ENCODE peak calls at places on chromosomes 11 and 22, in seven cellular contexts. E, I, N, M, F, S and U are unnamed samples. For H3K4me1, the result is how much of the 10 kb centered on the place peaks cover.

GRCh38 chr11:93020248-93021088 is 51.0 kb downstream of the MTNR1B start:
- DNase-seq in E (no peak), I (no peak), N (peak), M (no peak), F (no peak), S (no peak), U (no peak)

GRCh38 chr11:7418061-7418460 is 67.2 kb upstream of the OLFML1 start:
- DNase-seq in E (no peak), I (no peak), N (no peak), M (no peak), F (no peak), S (no peak), U (no peak)

GRCh38 chr11:93034031-93034430 is 64.6 kb downstream of the MTNR1B start:
- DNase-seq in E (no peak), I (no peak), N (no peak), M (no peak), F (no peak), S (no peak), U (peak)

GRCh38 chr11:107969219-107969618 is 39.5 kb upstream of the CUL5 start:
- DNase-seq in E (no peak), I (no peak), N (peak), M (no peak), F (no peak), S (no peak), U (no peak)

GRCh38 chr22:20889025-20889704 is 28.0 kb upstream of the CRKL start:
- DNase-seq in E (no peak), I (no peak), N (no peak), M (no peak), F (no peak), S (no peak), U (no peak)

GRCh38 chr22:26484360-26484706 is 656 bp downstream of the SRRD start:
- DNase-seq in E (no peak), I (no peak), N (no peak), M (no peak), F (no peak), S (no peak), U (no peak)

GRCh38 chr22:44398791-44399190 is 86.0 kb upstream of the SHISAL1 start:
- DNase-seq in E (peak), I (peak), N (no peak), M (no peak), F (no peak), S (peak), U (no peak)

GRCh38 chr22:28181332-28181731 is 262.3 kb upstream of the PITPNB start:
- DNase-seq in E (no peak), I (no peak), N (no peak), M (no peak), F (no peak), S (no peak), U (no peak)

GRCh38 chr22:26444777-26445176 is 15.7 kb downstream of the ASPHD2 start:
- DNase-seq in E (no peak), I (no peak), N (no peak), M (no peak), F (no peak), S (no peak), U (no peak)

GRCh38 chr11:114036156-114036811 is 23.2 kb upstream of the ZBTB16 start:
- DNase-seq in E (peak), I (peak), N (peak), M (peak), F (peak), S (peak), U (peak)

GRCh38 chr11:28400236-28401100 is 292.3 kb downstream of the METTL15 start:
- DNase-seq in E (no peak), I (no peak), N (no peak), M (no peak), F (no peak), S (no peak), U (no peak)

GRCh38 chr11:66851698-66852465 is 5.0 kb upstream of the LRFN4 start:
- DNase-seq in E (peak), I (peak), N (no peak), M (peak), F (peak), S (peak), U (no peak)

GRCh38 chr11:11344045-11344444 is 9.0 kb downstream of the CSNK2A3 start:
- DNase-seq in E (no peak), I (no peak), N (no peak), M (no peak), F (no peak), S (no peak), U (no peak)

GRCh38 chr11:101715281-101715680 is 131.5 kb upstream of the TRPC6 start:
- DNase-seq in E (no peak), I (no peak), N (no peak), M (no peak), F (no peak), S (no peak), U (no peak)

GRCh38 chr22:17213976-17214375 is 5.3 kb downstream of the ADA2 start:
- DNase-seq in E (peak), I (no peak), N (no peak), M (no peak), F (peak), S (peak), U (peak)

GRCh38 chr11:17746096-17746495 is 11.5 kb downstream of the KCNC1 start:
- DNase-seq in E (no peak), I (no peak), N (no peak), M (peak), F (peak), S (no peak), U (no peak)

GRCh38 chr22:46002757-46003270 is 25.9 kb upstream of the WNT7B start:
- DNase-seq in E (no peak), I (no peak), N (peak), M (peak), F (peak), S (no peak), U (no peak)

GRCh38 chr22:42343551-42344081 is 73.2 kb upstream of the TCF20 start:
- DNase-seq in E (no peak), I (no peak), N (no peak), M (peak), F (no peak), S (no peak), U (no peak)

GRCh38 chr11:1504164-1504563 is 17.6 kb upstream of the MOB2 start:
- DNase-seq in E (no peak), I (peak), N (no peak), M (no peak), F (no peak), S (no peak), U (no peak)

GRCh38 chr11:42544726-42545125 is 767.1 kb upstream of the API5 start:
- DNase-seq in E (no peak), I (no peak), N (no peak), M (no peak), F (no peak), S (no peak), U (no peak)

GRCh38 chr11:130534525-130534924 is 86.1 kb downstream of the ADAMTS15 start:
- DNase-seq in E (no peak), I (no peak), N (no peak), M (no peak), F (no peak), S (no peak), U (no peak)

GRCh38 chr11:90204832-90205646 is 17.8 kb downstream of the CHORDC1 start:
- DNase-seq in E (no peak), I (no peak), N (peak), M (no peak), F (no peak), S (no peak), U (no peak)

GRCh38 chr22:25903294-25903693 is 161.3 kb downstream of the MYO18B start:
- DNase-seq in E (no peak), I (peak), N (no peak), M (no peak), F (no peak), S (peak), U (no peak)

GRCh38 chr11:14331476-14332136 is 27.4 kb downstream of the RRAS2 start:
- DNase-seq in E (no peak), I (no peak), N (no peak), M (no peak), F (no peak), S (no peak), U (no peak)

GRCh38 chr11:77471520-77472234 is 2.2 kb downstream of the PAK1 start:
- DNase-seq in E (peak), I (no peak), N (peak), M (no peak), F (no peak), S (no peak), U (peak)

GRCh38 chr11:90242894-90243416 is 20.1 kb upstream of the CHORDC1 start:
- DNase-seq in E (no peak), I (no peak), N (no peak), M (no peak), F (no peak), S (no peak), U (no peak)

GRCh38 chr11:46438211-46438610 is 46.6 kb upstream of the CHRM4 start:
- DNase-seq in E (no peak), I (no peak), N (no peak), M (no peak), F (no peak), S (no peak), U (no peak)

GRCh38 chr22:42942351-42942750 is 72.6 kb downstream of the PACSIN2 start:
- DNase-seq in E (no peak), I (no peak), N (no peak), M (no peak), F (no peak), S (no peak), U (no peak)

GRCh38 chr11:73466643-73467042 is 90.4 kb downstream of the RELT start:
- DNase-seq in E (no peak), I (no peak), N (no peak), M (no peak), F (no peak), S (no peak), U (no peak)

GRCh38 chr11:73464347-73464746 is 88.1 kb downstream of the RELT start:
- DNase-seq in E (no peak), I (no peak), N (no peak), M (no peak), F (no peak), S (no peak), U (no peak)

GRCh38 chr11:73467505-73467904 is 91.3 kb downstream of the RELT start:
- DNase-seq in E (no peak), I (no peak), N (no peak), M (no peak), F (no peak), S (no peak), U (no peak)

GRCh38 chr11:73463359-73463758 is 87.2 kb downstream of the RELT start:
- DNase-seq in E (no peak), I (no peak), N (no peak), M (no peak), F (no peak), S (no peak), U (no peak)

GRCh38 chr11:73465019-73465675 is 88.9 kb downstream of the RELT start:
- DNase-seq in E (no peak), I (no peak), N (no peak), M (no peak), F (no peak), S (no peak), U (no peak)
- TF ChIP-seq EP300 in E (no peak), I (no peak), N (no peak), M (no peak), F (no peak), S (no peak), U (no peak)

GRCh38 chr11:111836766-111837165 is 34.6 kb downstream of the ALG9 start:
- DNase-seq in E (no peak), I (no peak), N (no peak), M (no peak), F (no peak), S (no peak), U (no peak)
- H3K4me1 ChIP-seq in E (under half), I (under half), N (under half), M (under half), F (under half), S (under half), U (under half)

DNA sequence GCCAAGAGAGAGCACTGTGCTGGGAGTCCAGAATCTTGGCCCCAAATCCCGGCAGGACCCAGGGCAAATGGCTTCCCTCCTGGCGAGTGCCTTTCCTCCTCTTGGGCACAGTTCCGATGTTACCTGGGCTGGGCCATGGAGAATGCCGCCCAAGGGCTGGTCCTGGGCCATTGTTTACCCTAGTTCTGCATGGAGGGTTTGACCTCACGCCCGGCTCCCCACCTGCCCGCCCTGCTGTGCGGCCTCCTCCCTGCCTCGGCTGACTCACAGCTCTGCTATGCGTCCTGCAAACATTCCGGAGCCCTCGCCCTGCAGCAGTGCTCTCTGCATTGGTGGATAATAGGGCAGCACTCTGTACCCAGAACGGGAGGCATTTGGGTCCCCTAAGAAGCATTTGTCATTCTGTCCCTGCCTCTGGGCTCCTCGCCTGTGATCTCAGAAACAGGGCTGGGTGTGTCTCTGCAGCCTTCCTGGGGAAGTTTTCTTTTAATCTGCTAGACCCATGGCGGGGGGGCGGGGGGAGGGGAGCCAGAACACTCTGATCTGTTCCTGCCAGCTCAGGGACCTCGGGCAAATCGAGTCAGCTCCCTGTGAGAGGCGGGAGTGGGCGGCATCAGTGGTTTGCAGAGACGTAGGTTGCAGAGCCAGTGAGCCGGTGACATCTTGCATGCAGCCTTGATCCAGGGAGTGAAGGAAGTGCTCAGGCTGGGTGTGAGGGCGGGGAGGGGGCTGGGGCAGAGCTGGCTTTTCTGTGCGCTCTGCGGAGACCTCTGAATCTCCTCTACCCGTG is 32.9 kb upstream of the SMIM38 start:
- DNase-seq in E (peak), I (peak), N (peak), M (peak), F (no peak), S (peak), U (peak)
- TF ChIP-seq EP300 in E (peak), I (no peak), N (peak), M (no peak), F (no peak), S (peak), U (no peak)

GRCh38 chr22:50189184-50189848 is 3.6 kb downstream of the TRABD start:
- DNase-seq in E (peak), I (peak), N (no peak), M (peak), F (no peak), S (no peak), U (peak)

GRCh38 chr22:50190182-50190951 is 4.7 kb downstream of the TRABD start:
- DNase-seq in E (peak), I (peak), N (peak), M (peak), F (peak), S (peak), U (peak)

GRCh38 chr22:50186789-50187523 is 1.2 kb downstream of the TRABD start:
- DNase-seq in E (peak), I (peak), N (no peak), M (peak), F (no peak), S (no peak), U (peak)

GRCh38 chr22:50189849-50190181 is 4.1 kb downstream of the TRABD start:
- DNase-seq in E (peak), I (no peak), N (no peak), M (peak), F (no peak), S (no peak), U (no peak)

GRCh38 chr22:50188356-50188755 is 2.6 kb downstream of the TRABD start:
- DNase-seq in E (no peak), I (peak), N (no peak), M (peak), F (no peak), S (no peak), U (no peak)
- H3K4me1 ChIP-seq in E (half or more), I (half or more), N (under half), M (under half), F (half or more), S (under half), U (half or more)

DNA sequence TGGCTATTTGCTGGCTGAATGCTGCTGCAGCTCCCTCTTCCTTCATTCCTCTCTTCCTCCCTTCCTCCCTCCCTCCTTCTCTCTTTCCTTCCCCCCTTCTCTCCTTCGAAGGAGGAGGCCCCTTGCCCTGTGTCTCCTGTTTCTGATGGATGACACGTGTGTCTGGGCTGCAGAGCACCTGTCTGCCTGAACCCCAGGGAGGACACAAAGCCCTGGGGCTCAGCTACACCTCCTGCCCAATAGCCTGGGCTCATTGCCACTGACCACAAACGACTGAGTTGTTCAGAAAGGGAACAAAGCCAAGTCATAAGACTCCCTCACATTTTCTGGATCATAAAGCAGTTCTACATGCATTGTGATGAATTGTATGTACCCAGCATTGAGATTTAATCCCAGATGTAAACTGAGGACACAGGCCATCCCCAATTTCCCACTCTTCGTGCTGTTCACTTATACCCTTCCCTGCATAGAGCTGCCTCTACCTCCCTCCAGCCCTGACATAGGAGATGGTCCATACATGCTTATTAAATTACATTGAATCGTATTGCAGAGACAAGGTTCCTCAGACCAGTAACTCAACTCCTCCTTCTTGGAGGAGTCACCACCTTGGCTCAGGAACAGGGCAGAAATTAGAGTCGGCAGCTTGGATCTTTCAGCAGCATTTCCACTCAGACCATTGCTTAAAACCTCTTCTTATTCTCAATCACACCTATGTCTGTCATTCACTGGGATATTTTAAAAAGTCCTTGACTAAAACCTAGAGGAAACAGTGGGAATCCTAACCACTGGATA is 1.2 kb downstream of the CSRP3 start:
- DNase-seq in E (peak), I (no peak), N (no peak), M (no peak), F (no peak), S (no peak), U (peak)
- TF ChIP-seq EP300 in E (no peak), I (no peak), N (no peak), M (no peak), F (no peak), S (no peak), U (no peak)

DNA sequence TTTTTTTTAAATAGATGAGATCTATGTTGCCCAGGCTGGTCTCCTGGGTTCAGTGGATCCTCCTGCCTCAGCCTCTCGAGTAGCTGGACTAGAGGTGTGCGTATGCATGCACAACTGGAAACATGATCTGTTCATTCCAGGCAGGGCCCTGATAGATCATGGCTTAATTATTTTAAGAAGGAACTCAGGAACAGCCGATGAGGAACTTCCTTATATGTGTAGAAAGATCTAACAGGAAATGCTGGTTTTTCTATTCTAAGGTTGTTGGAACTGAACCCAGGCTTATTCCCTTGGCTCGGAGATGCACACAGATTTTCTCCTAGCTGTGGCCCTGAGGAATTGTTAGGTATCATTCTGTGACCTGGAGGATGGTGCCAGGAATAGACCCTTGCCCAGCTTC is 32.4 kb downstream of the SPECC1L start:
- DNase-seq in E (no peak), I (no peak), N (no peak), M (no peak), F (no peak), S (no peak), U (no peak)
- H3K4me1 ChIP-seq in E (half or more), I (under half), N (under half), M (under half), F (half or more), S (under half), U (half or more)